ENCODE peak calls at places on chromosomes 12 and 14, in seven cellular contexts. M is psoas muscle; L is CD4-positive, CD25-positive, alpha-beta regulatory T cell; A is cardiac muscle cell; C is dorsolateral prefrontal cortex; Z is H7; S is fibroblast of lung. H is an unnamed sample. For H3K27me3, the result is how much of the 10 kb centered on the place peaks cover.

GRCh38 chr14:59363545-59364226 is 101.5 kb downstream of the GPR135 start:
- DNase-seq in C (no peak), A (no peak), S (no peak), L (no peak), M (no peak), Z (no peak), H (no peak)

GRCh38 chr12:124567673-124568373 is 411 bp upstream of the NCOR2 start:
- DNase-seq in L (peak), S (peak), Z (peak), C (peak), A (peak), M (peak), H (peak)

GRCh38 chr12:62817556-62818271 is 117.2 kb downstream of the PPM1H start:
- DNase-seq in C (no peak), A (no peak), L (no peak), M (no peak), S (peak), Z (peak), H (no peak)

GRCh38 chr12:127270193-127270592 is 996.8 kb upstream of the TMEM132C start:
- DNase-seq in L (no peak), M (no peak), S (peak), C (no peak), A (no peak), Z (no peak), H (peak)

GRCh38 chr12:117119592-117120198 is 20.5 kb upstream of the TESC start:
- DNase-seq in A (peak), Z (peak), L (peak), S (no peak), C (no peak), M (peak), H (no peak)

GRCh38 chr12:46915861-46916260 is 90.1 kb upstream of the SLC38A4 start:
- DNase-seq in L (no peak), M (no peak), A (no peak), S (peak), Z (no peak), C (no peak), H (no peak)

GRCh38 chr14:99744199-99744872 is 48.9 kb upstream of the EML1 start:
- DNase-seq in S (no peak), C (no peak), M (no peak), L (no peak), A (no peak), Z (peak), H (no peak)

GRCh38 chr14:94540031-94540794 is 21.0 kb upstream of the SERPINA4 start:
- DNase-seq in Z (no peak), M (no peak), C (no peak), A (no peak), S (peak), L (no peak), H (no peak)

GRCh38 chr14:54712371-54712998 is 145.6 kb downstream of the SAMD4A start:
- DNase-seq in M (peak), L (no peak), A (no peak), C (no peak), S (peak), Z (no peak), H (peak)

GRCh38 chr12:1796515-1797010 is 23.8 kb upstream of the LRTM2 start:
- DNase-seq in M (peak), S (no peak), Z (peak), L (no peak), C (no peak), A (no peak), H (no peak)

GRCh38 chr12:122244565-122245371 is 18.9 kb upstream of the DIABLO start:
- DNase-seq in M (no peak), L (peak), S (no peak), Z (no peak), A (no peak), C (no peak), H (no peak)

GRCh38 chr12:27618836-27619235 is 77.4 kb upstream of the REP15 start:
- DNase-seq in A (no peak), M (no peak), S (no peak), Z (no peak), L (no peak), C (no peak), H (no peak)

GRCh38 chr12:3553681-3554546 is 62.9 kb downstream of the PRMT8 start:
- DNase-seq in M (no peak), Z (peak), L (no peak), C (no peak), A (no peak), S (no peak), H (no peak)

GRCh38 chr12:106423291-106423690 is 65.7 kb downstream of the POLR3B start:
- DNase-seq in C (no peak), S (no peak), Z (no peak), A (no peak), L (no peak), M (no peak), H (no peak)

GRCh38 chr12:106415134-106415533 is 57.6 kb downstream of the POLR3B start:
- DNase-seq in C (no peak), Z (no peak), M (no peak), A (no peak), L (no peak), S (no peak), H (no peak)

GRCh38 chr12:106416273-106416672 is 58.7 kb downstream of the POLR3B start:
- DNase-seq in M (no peak), A (no peak), S (no peak), C (no peak), L (no peak), Z (no peak), H (no peak)

GRCh38 chr12:106418970-106419369 is 61.4 kb downstream of the POLR3B start:
- DNase-seq in S (no peak), A (no peak), L (no peak), Z (no peak), C (no peak), M (no peak), H (no peak)

DNA sequence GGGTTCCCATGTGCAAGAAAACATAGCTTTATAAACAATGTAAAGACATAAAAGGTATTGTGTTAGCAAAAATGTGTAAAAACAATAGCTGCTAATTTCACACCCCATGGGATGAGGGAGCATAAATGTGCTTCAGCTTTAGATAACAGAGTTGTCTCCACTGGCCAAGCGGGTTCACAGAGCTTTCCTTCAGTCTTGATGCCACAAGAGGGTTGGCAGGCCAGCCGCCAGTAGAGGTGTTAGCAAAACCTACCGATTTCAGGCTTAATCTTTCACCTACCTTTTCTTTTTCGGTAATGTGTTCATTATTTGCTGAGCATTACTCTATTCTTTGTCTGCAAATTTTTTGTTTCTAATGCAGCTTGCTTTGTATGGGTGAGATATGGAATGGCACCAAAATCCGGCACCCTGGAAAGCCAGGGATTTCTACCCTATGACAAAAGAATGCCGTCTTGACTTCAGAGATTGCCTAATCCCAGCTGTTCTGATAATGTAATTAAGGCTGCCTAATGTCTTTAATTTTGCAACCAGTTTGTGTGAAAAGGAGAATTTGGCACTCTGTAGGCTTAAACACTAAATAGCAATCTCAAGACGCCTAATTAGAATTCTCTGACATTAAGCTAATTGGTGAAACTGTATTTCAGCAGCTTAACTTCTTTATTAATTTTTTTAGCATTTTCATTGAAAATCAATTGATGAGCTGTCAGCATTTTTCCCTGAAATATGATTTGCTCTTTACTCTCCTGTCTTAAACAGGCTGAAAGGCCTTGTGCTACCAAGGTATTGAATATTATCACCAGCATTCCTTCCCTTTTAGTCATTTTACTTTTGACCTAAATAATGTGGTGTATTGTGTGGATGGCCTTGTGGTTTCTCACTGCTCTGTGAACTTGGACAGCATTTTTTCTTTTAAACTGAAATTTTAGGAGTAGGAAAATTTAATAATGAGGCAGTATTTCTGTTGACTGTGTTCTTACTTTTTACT is 60.7 kb downstream of the POLR3B start:
- DNase-seq in S (peak), M (no peak), Z (no peak), L (no peak), C (no peak), A (no peak), H (no peak)
- H3K27me3 ChIP-seq in S (under half), M (under half), Z (under half), L (under half), C (under half), A (under half), H (under half)

GRCh38 chr12:41188841-41189394 is 798 bp downstream of the PDZRN4 start:
- DNase-seq in S (no peak), L (no peak), M (no peak), Z (peak), A (no peak), C (no peak), H (no peak)
- H3K27me3 ChIP-seq in S (under half), L (under half), M (under half), Z (under half), A (under half), C (under half), H (under half)

GRCh38 chr12:25248732-25249131 is 2.0 kb downstream of the KRAS start:
- DNase-seq in L (no peak), A (no peak), C (no peak), S (no peak), M (no peak), Z (no peak), H (no peak)
- H3K27me3 ChIP-seq in L (under half), A (under half), C (under half), S (under half), M (under half), Z (under half), H (under half)

GRCh38 chr12:6201775-6202292 is 1.6 kb downstream of the CD9 start:
- DNase-seq in L (no peak), A (no peak), Z (no peak), C (no peak), S (no peak), M (no peak), H (no peak)

GRCh38 chr12:6201199-6201608 is 1.0 kb downstream of the CD9 start:
- DNase-seq in C (no peak), M (peak), A (peak), Z (peak), S (no peak), L (no peak), H (no peak)

GRCh38 chr12:6202846-6203245 is 2.6 kb downstream of the CD9 start:
- DNase-seq in L (no peak), Z (no peak), A (no peak), C (no peak), S (no peak), M (no peak), H (no peak)

GRCh38 chr12:6200266-6201198 is at the start of gene CD9:
- DNase-seq in M (peak), Z (peak), S (no peak), C (no peak), L (no peak), A (peak), H (peak)

GRCh38 chr12:6202331-6202730 is 2.1 kb downstream of the CD9 start:
- DNase-seq in M (no peak), Z (no peak), L (no peak), A (no peak), S (no peak), C (no peak), H (no peak)
- H3K27me3 ChIP-seq in M (under half), Z (under half), L (under half), A (half or more), S (under half), C (under half), H (under half)

DNA sequence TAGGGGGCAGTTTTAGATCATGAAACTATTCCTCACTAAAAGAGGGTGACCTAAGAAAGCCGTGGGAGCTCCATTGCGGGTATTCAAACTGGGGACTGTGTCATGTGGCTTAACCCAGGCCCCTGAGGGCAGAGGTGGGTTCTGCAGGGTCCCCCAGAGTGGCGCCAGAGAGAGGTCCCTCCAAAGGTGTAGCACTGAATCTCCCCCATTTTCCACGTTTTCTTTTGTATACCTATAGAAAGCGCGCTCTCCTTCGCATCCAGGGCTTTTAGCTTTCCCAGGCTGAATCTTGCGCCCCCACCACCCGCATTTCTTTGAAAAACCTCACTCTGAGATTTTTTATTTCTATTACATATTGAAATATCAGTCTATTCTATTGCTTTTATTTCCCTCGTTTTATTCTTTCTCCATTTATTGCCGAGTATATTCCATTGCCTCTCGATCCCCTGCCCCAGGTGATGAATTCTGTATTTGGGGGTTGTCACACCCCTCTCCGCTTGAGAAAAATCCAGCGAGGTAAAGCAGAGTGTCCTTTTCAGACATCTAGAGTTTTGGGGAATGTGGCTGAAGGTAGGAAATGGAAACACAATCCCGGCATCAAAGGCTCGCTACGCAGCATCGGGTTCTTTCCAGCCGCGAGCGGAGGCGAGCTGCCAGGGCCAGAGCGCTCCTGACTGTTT is 895 bp upstream of the HOXC13 start:
- DNase-seq in M (no peak), A (no peak), S (no peak), Z (peak), C (no peak), L (no peak), H (no peak)
- H3K27me3 ChIP-seq in M (half or more), A (half or more), S (half or more), Z (half or more), C (half or more), L (half or more), H (half or more)

H was measured in gastrocnemius medialis.